ENCODE peak calls at places on chromosomes 11 and 22, in nine cellular contexts. One of them, this sample, is unnamed. For H3K36me3, the result is how much of the 10 kb centered on the place peaks cover.

GRCh38 chr11:114610984-114611944 is 15.7 kb upstream of the NXPE4 start:
- DNase-seq in body of pancreas: no peak
- DNase-seq in esophagus squamous epithelium: no peak
- DNase-seq in fibroblast of lung: peak
- DNase-seq in endodermal cell: peak
- DNase-seq in prostate gland: peak
- DNase-seq in lower lobe of right lung: no peak
- DNase-seq in lung: no peak
- DNase-seq in colonic mucosa: peak
- DNase-seq in this sample: no peak

GRCh38 chr11:10322830-10323792 is 18.2 kb downstream of the ADM start:
- DNase-seq in body of pancreas: peak
- DNase-seq in esophagus squamous epithelium: no peak
- DNase-seq in fibroblast of lung: peak
- DNase-seq in endodermal cell: peak
- DNase-seq in prostate gland: peak
- DNase-seq in lower lobe of right lung: no peak
- DNase-seq in lung: no peak
- DNase-seq in colonic mucosa: peak
- DNase-seq in this sample: peak

GRCh38 chr11:60852060-60852638 is 3.6 kb downstream of the PTGDR2 start:
- DNase-seq in body of pancreas: peak
- DNase-seq in esophagus squamous epithelium: no peak
- DNase-seq in fibroblast of lung: no peak
- DNase-seq in endodermal cell: peak
- DNase-seq in prostate gland: no peak
- DNase-seq in lower lobe of right lung: peak
- DNase-seq in lung: no peak
- DNase-seq in colonic mucosa: peak
- DNase-seq in this sample: no peak

GRCh38 chr11:83139310-83139709 is 17.6 kb upstream of the PCF11 start:
- DNase-seq in body of pancreas: no peak
- DNase-seq in esophagus squamous epithelium: no peak
- DNase-seq in fibroblast of lung: no peak
- DNase-seq in endodermal cell: no peak
- DNase-seq in prostate gland: peak
- DNase-seq in lower lobe of right lung: no peak
- DNase-seq in lung: no peak
- DNase-seq in colonic mucosa: no peak
- DNase-seq in this sample: no peak

GRCh38 chr22:38841211-38841610 is 2.6 kb downstream of the NPTXR start:
- DNase-seq in body of pancreas: peak
- DNase-seq in esophagus squamous epithelium: no peak
- DNase-seq in fibroblast of lung: no peak
- DNase-seq in endodermal cell: no peak
- DNase-seq in prostate gland: peak
- DNase-seq in lower lobe of right lung: no peak
- DNase-seq in lung: no peak
- DNase-seq in colonic mucosa: no peak
- DNase-seq in this sample: no peak

GRCh38 chr11:107702723-107703122 is 9.1 kb downstream of the SLN start:
- DNase-seq in body of pancreas: no peak
- DNase-seq in esophagus squamous epithelium: no peak
- DNase-seq in fibroblast of lung: no peak
- DNase-seq in endodermal cell: no peak
- DNase-seq in prostate gland: no peak
- DNase-seq in lower lobe of right lung: no peak
- DNase-seq in lung: no peak
- DNase-seq in colonic mucosa: no peak
- DNase-seq in this sample: no peak

GRCh38 chr11:7605544-7605943 is 67.8 kb downstream of the CYB5R2 start:
- DNase-seq in body of pancreas: no peak
- DNase-seq in esophagus squamous epithelium: no peak
- DNase-seq in fibroblast of lung: no peak
- DNase-seq in endodermal cell: no peak
- DNase-seq in prostate gland: no peak
- DNase-seq in lower lobe of right lung: no peak
- DNase-seq in lung: peak
- DNase-seq in colonic mucosa: no peak
- DNase-seq in this sample: no peak

GRCh38 chr11:118485273-118485672 is 42.0 kb upstream of the TTC36 start:
- DNase-seq in body of pancreas: no peak
- DNase-seq in esophagus squamous epithelium: no peak
- DNase-seq in fibroblast of lung: no peak
- DNase-seq in endodermal cell: no peak
- DNase-seq in prostate gland: no peak
- DNase-seq in lower lobe of right lung: no peak
- DNase-seq in lung: no peak
- DNase-seq in colonic mucosa: no peak
- DNase-seq in this sample: no peak

GRCh38 chr11:106724293-106724892 is 293.9 kb downstream of the GUCY1A2 start:
- DNase-seq in body of pancreas: no peak
- DNase-seq in esophagus squamous epithelium: no peak
- DNase-seq in fibroblast of lung: peak
- DNase-seq in endodermal cell: no peak
- DNase-seq in prostate gland: no peak
- DNase-seq in lower lobe of right lung: no peak
- DNase-seq in lung: no peak
- DNase-seq in colonic mucosa: no peak
- DNase-seq in this sample: no peak

DNA sequence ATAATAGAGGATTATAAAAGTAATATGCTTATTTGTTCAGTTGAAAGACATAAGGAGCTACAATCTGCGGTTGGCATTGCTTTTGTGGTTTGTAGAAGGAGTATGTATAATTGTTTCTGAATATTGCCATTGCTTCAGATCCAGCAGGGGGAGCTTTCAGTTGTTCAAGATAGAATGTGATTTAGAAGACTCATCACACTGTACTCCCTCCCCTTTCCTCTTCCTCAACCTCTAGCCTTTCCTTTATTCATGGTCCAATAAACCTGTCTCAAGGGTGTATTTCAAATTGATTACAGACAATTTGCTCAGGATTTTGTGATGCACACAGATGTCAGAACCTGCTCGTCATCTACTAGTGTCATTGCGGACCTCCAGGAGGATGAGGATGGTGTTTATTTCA is 9.8 kb downstream of the PRMT3 start:
- DNase-seq in body of pancreas: no peak
- DNase-seq in esophagus squamous epithelium: no peak
- DNase-seq in fibroblast of lung: peak
- DNase-seq in endodermal cell: no peak
- DNase-seq in prostate gland: no peak
- DNase-seq in lower lobe of right lung: no peak
- DNase-seq in lung: no peak
- DNase-seq in colonic mucosa: no peak
- DNase-seq in this sample: peak
- TF ChIP-seq CTCF in body of pancreas: peak
- TF ChIP-seq CTCF in esophagus squamous epithelium: peak
- TF ChIP-seq CTCF in fibroblast of lung: peak
- TF ChIP-seq CTCF in endodermal cell: peak
- TF ChIP-seq CTCF in prostate gland: peak
- TF ChIP-seq CTCF in lower lobe of right lung: peak
- TF ChIP-seq CTCF in lung: no peak
- TF ChIP-seq CTCF in colonic mucosa: peak
- TF ChIP-seq CTCF in this sample: peak

GRCh38 chr22:44137415-44137814 is 43.3 kb upstream of the PARVG start:
- DNase-seq in body of pancreas: no peak
- DNase-seq in esophagus squamous epithelium: no peak
- DNase-seq in fibroblast of lung: no peak
- DNase-seq in endodermal cell: no peak
- DNase-seq in prostate gland: no peak
- DNase-seq in lower lobe of right lung: no peak
- DNase-seq in lung: no peak
- DNase-seq in colonic mucosa: no peak
- DNase-seq in this sample: no peak
- H3K36me3 ChIP-seq in body of pancreas: under half
- H3K36me3 ChIP-seq in esophagus squamous epithelium: under half
- H3K36me3 ChIP-seq in fibroblast of lung: under half
- H3K36me3 ChIP-seq in endodermal cell: under half
- H3K36me3 ChIP-seq in prostate gland: under half
- H3K36me3 ChIP-seq in lower lobe of right lung: half or more
- H3K36me3 ChIP-seq in lung: under half
- H3K36me3 ChIP-seq in colonic mucosa: under half
- H3K36me3 ChIP-seq in this sample: under half

GRCh38 chr11:38756537-38756936 is 2158.5 kb upstream of the RAG2 start:
- DNase-seq in body of pancreas: no peak
- DNase-seq in esophagus squamous epithelium: no peak
- DNase-seq in fibroblast of lung: no peak
- DNase-seq in endodermal cell: peak
- DNase-seq in prostate gland: no peak
- DNase-seq in lower lobe of right lung: no peak
- DNase-seq in lung: no peak
- DNase-seq in colonic mucosa: no peak
- DNase-seq in this sample: no peak

GRCh38 chr11:38759394-38759793 is 2161.4 kb upstream of the RAG2 start:
- DNase-seq in body of pancreas: no peak
- DNase-seq in esophagus squamous epithelium: no peak
- DNase-seq in fibroblast of lung: no peak
- DNase-seq in endodermal cell: no peak
- DNase-seq in prostate gland: no peak
- DNase-seq in lower lobe of right lung: no peak
- DNase-seq in lung: no peak
- DNase-seq in colonic mucosa: no peak
- DNase-seq in this sample: no peak
- H3K4me3 ChIP-seq in body of pancreas: no peak
- H3K4me3 ChIP-seq in esophagus squamous epithelium: no peak
- H3K4me3 ChIP-seq in fibroblast of lung: no peak
- H3K4me3 ChIP-seq in endodermal cell: no peak
- H3K4me3 ChIP-seq in prostate gland: no peak
- H3K4me3 ChIP-seq in lower lobe of right lung: no peak
- H3K4me3 ChIP-seq in lung: no peak
- H3K4me3 ChIP-seq in colonic mucosa: no peak
- H3K4me3 ChIP-seq in this sample: no peak

DNA sequence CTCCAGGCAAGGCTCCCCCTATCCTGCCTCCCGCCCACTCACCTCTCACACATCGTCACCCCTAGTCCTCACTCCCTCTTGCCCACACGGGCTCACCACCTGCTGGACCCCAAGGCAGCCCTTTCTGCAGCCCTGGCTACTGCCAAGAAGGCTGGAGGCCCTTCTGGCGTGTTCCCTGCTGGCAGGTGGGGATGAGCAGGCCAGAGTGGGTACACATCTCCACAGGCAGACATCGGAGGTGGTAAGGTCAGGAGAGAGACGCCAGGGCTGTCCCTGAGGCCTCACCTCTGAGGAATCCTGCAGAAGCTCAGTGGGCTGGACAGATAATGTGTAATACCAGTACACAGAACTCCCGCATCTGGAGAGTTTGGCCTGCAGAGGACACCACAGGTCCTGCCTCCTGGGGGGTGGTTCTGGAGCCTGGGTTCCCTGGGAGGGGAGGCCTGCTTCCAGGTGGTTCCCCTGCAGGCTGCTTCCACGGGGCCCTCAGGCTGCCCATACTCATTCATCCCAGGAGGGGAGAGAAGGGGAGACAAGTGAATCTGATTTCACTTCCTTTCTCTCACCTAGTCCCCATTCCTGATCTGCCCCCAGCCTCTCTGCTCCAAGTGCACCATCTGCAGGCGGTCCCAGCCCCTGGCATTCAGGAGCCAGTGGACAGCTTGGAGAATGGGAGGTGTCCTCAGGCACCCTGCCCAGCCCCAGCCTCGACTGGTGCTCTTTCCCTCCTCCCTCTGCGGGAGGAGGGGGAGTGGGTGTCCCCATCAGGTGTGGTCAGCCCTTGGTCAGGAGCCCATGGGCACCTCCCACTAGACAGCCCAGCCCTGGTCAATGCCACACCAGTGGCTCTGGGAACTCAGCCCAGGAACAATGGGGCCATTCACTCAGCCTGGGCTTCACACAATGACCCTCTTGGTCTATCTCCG is 6.1 kb upstream of the CHST1 start:
- DNase-seq in body of pancreas: peak
- DNase-seq in esophagus squamous epithelium: no peak
- DNase-seq in fibroblast of lung: no peak
- DNase-seq in endodermal cell: no peak
- DNase-seq in prostate gland: no peak
- DNase-seq in lower lobe of right lung: no peak
- DNase-seq in lung: no peak
- DNase-seq in colonic mucosa: no peak
- DNase-seq in this sample: no peak
- TF ChIP-seq CTCF in body of pancreas: no peak
- TF ChIP-seq CTCF in esophagus squamous epithelium: no peak
- TF ChIP-seq CTCF in fibroblast of lung: no peak
- TF ChIP-seq CTCF in endodermal cell: peak
- TF ChIP-seq CTCF in prostate gland: no peak
- TF ChIP-seq CTCF in lower lobe of right lung: no peak
- TF ChIP-seq CTCF in lung: no peak
- TF ChIP-seq CTCF in colonic mucosa: no peak
- TF ChIP-seq CTCF in this sample: no peak

DNA sequence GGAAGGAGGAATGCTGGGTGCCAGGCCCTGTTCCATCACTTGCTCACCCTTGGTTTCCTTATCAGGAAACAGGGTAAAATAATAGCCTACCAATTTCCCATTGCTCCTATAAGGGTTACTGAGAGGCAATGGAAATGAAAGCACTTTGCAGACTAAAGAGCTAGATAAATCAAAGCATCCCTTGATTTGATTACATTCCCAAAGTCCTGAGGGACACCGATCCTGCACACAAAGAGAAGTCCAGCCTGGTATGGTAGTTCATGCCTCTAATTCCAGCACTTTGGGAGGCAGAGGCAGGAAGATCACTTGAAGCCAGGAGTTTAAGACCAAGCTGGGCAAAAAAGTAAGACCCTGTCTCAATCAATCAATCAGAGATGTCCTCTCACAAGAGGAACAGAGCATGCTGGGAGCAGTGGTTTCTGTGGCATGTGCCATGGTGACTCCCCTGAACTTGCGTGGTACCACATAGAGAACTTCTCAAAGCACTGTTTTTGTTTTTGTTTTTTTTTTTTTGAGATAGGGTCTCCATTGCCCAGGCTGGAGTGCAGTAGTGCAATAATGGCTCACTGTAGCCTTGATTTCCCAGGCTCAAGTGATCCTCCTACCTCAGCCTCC is 10.7 kb downstream of the TBC1D10A start:
- DNase-seq in body of pancreas: no peak
- DNase-seq in esophagus squamous epithelium: no peak
- DNase-seq in fibroblast of lung: no peak
- DNase-seq in endodermal cell: no peak
- DNase-seq in prostate gland: no peak
- DNase-seq in lower lobe of right lung: no peak
- DNase-seq in lung: no peak
- DNase-seq in colonic mucosa: no peak
- DNase-seq in this sample: no peak
- H3K36me3 ChIP-seq in body of pancreas: under half
- H3K36me3 ChIP-seq in esophagus squamous epithelium: under half
- H3K36me3 ChIP-seq in fibroblast of lung: under half
- H3K36me3 ChIP-seq in endodermal cell: under half
- H3K36me3 ChIP-seq in prostate gland: under half
- H3K36me3 ChIP-seq in lower lobe of right lung: under half
- H3K36me3 ChIP-seq in lung: under half
- H3K36me3 ChIP-seq in colonic mucosa: under half
- H3K36me3 ChIP-seq in this sample: under half

This sample was measured in BE2C.